ENCODE peak calls at places on chromosomes 16 and 17, in ten cellular contexts. B, F, L, J, I, P, T, M, R and K are unnamed samples.

GRCh38 chr16:66342294-66342900 is 24.1 kb upstream of the CDH5 start:
- DNase-seq in T (peak), F (no peak), B (no peak), J (no peak), R (peak), L (no peak), M (peak), P (no peak), I (no peak), K (no peak)

GRCh38 chr17:49487202-49487601 is 7.9 kb upstream of the NGFR start:
- DNase-seq in B (no peak), L (no peak), T (no peak), F (no peak), R (no peak), M (no peak), J (no peak), I (no peak), P (no peak), K (no peak)

GRCh38 chr16:67166035-67166882 is 1.7 kb downstream of the HSF4 start:
- DNase-seq in J (no peak), L (no peak), P (peak), M (no peak), F (no peak), I (no peak), T (no peak), R (no peak), B (no peak), K (no peak)

GRCh38 chr16:30901201-30902069 is 5.0 kb downstream of the CTF1 start:
- DNase-seq in I (no peak), J (no peak), F (no peak), B (no peak), P (no peak), L (no peak), R (no peak), M (peak), T (no peak), K (no peak)

GRCh38 chr16:35510701-35511100 is 2051.3 kb downstream of the TP53TG3F start:
- DNase-seq in B (no peak), I (no peak), J (no peak), T (no peak), F (no peak), M (no peak), L (no peak), R (no peak), P (no peak), K (no peak)

GRCh38 chr16:55212791-55213190 is 111.2 kb upstream of the IRX6 start:
- DNase-seq in M (no peak), T (no peak), B (no peak), L (no peak), P (no peak), F (no peak), I (no peak), J (no peak), R (no peak), K (no peak)

GRCh38 chr16:15457958-15458357 is 23.6 kb downstream of the BMERB1 start:
- DNase-seq in R (no peak), T (no peak), B (no peak), M (no peak), P (no peak), I (no peak), J (no peak), F (no peak), L (no peak), K (no peak)

GRCh38 chr17:77331161-77331864 is 190.5 kb downstream of the SEC14L1 start:
- DNase-seq in L (peak), P (peak), T (peak), F (peak), I (peak), R (peak), M (peak), B (peak), J (peak), K (peak)

GRCh38 chr16:83200005-83200779 is 573.4 kb downstream of the CDH13 start:
- DNase-seq in F (peak), R (no peak), L (no peak), M (peak), J (no peak), B (no peak), T (no peak), P (no peak), I (no peak), K (no peak)

GRCh38 chr17:7577327-7578199 is 1.9 kb upstream of the CD68 start:
- DNase-seq in M (no peak), F (no peak), J (no peak), P (no peak), T (no peak), R (no peak), B (no peak), I (no peak), L (no peak), K (no peak)

GRCh38 chr17:7574176-7574953 is 5.1 kb upstream of the CD68 start:
- DNase-seq in J (no peak), P (peak), M (no peak), F (peak), L (no peak), R (no peak), B (no peak), T (no peak), I (no peak), K (no peak)

GRCh38 chr17:7575959-7576358 is 3.5 kb upstream of the CD68 start:
- DNase-seq in P (no peak), B (no peak), T (no peak), J (no peak), L (no peak), M (no peak), R (no peak), F (no peak), I (no peak), K (no peak)

GRCh38 chr17:7575481-7575883 is 4.0 kb upstream of the CD68 start:
- DNase-seq in M (no peak), I (no peak), L (no peak), F (no peak), J (no peak), R (no peak), T (no peak), P (peak), B (no peak), K (no peak)

DNA sequence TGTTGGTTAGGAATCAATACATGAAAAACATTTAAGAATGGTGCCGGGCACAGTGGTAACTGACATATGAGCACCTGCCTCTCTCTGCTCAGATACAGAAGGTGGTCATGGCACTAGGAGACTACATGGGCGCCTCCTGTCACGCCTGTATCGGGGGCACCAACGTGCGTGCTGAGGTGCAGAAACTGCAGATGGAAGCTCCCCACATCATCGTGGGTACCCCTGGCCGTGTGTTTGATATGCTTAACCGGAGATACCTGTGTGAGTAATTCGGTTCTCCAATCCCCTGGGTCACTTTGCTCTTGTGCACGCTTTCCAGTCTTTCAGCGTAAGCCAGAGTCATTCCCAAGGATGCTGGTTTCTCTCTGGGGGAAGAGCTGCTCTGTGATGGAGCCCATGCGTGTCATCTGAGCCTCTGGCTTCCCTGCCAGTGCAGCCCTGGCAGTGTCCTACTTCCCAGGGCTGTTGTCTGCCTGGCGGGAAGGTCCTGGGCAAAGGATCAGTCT is 3.0 kb upstream of the CD68 start:
- DNase-seq in J (no peak), L (no peak), R (no peak), B (no peak), M (no peak), T (no peak), F (no peak), I (no peak), P (no peak), K (no peak)
- TF ChIP-seq POLR2A in J (no peak), L (no peak), R (peak), B (no peak), M (no peak), T (no peak), F (no peak), I (no peak), P (no peak), K (peak)

GRCh38 chr17:70169707-70170597 is 620 bp downstream of the KCNJ2 start:
- DNase-seq in T (no peak), P (peak), J (no peak), L (no peak), I (no peak), R (no peak), M (no peak), F (peak), B (no peak), K (no peak)

GRCh38 chr17:70168044-70168978 is 1.0 kb upstream of the KCNJ2 start:
- DNase-seq in P (peak), F (peak), I (peak), M (peak), B (peak), J (peak), L (peak), T (no peak), R (peak), K (peak)

GRCh38 chr17:70166571-70166970 is 2.8 kb upstream of the KCNJ2 start:
- DNase-seq in T (no peak), I (no peak), J (no peak), B (no peak), F (no peak), L (no peak), M (no peak), P (no peak), R (no peak), K (no peak)

GRCh38 chr17:70171159-70171558 is 1.8 kb downstream of the KCNJ2 start:
- DNase-seq in M (no peak), J (no peak), L (no peak), P (no peak), T (no peak), F (no peak), B (no peak), I (no peak), R (no peak), K (no peak)

DNA sequence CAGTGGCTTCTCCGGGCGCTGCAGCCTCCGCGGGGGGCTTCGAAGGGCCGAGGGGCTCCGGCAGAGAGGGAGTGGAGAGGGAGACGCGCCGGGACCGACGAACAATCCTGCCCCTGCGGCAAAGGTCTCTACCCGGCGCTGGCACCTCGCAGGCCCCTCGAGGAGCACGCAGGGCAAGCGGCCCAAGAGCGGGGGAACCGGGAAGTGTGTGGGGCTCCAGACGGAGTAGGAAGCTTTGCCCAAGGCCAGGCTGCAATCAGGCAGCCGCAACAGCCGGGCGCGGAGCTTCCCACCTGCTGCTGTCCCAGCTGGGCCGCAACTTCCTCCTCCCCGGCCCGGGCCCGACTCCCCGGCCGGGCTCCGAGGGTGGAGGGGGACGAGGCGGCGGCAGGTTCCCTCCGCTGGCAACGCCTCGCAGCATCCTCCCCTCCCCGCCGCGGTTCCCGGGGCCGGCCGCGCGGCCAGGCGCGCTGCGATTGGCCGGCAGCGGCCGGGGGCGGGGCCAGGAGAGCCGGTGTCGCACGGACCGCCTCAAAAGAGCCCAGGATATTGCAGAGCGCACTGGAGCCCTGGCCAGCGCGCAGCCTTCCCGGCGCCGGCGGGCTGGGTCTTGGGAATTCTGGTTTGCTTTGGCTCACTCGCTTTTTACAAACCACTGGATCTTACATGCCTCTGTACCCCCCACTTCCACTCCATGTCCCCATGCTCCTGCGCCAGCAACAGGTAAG is at the start of gene KCNJ2:
- DNase-seq in J (peak), F (peak), M (peak), L (peak), P (peak), I (peak), B (peak), T (peak), R (peak), K (peak)
- TF ChIP-seq POLR2A in J (peak), F (peak), M (peak), L (peak), P (peak), I (no peak), B (peak), T (no peak), R (peak), K (no peak)

DNA sequence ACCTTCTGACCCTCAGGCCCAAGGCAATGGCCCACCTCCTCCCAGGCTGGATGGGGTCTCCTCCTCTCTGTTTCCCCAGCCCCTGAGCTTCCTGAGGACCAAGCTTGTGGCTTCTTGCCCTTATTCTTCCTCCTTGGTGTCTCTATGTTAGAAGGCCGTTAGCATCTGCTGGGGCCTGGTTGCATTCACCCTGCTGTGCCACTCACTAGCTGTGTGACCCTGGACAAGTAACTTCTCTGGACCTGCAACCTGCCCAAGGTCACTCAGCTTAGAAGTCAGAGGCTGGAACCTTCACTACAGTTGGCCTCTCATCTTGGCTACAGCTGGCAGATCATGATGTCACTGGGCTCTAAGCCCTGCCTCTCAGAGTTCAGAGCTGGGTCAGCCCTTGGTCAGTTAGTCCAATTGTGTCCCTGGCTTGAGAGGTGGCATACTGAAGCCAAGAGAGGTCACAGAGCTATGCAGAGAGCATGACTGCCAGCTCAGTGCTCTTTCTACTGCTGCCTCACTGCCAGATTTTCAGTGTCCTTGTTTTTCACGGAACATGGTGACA is 3.0 kb downstream of the MT2A start:
- DNase-seq in I (no peak), J (peak), B (peak), P (peak), L (no peak), R (no peak), F (peak), M (peak), T (no peak), K (no peak)
- TF ChIP-seq POLR2A in I (no peak), J (peak), B (no peak), P (peak), L (no peak), R (no peak), F (no peak), M (no peak), T (no peak), K (no peak)

GRCh38 chr16:12551946-12552345 is 251.7 kb downstream of the CPPED1 start:
- DNase-seq in M (no peak), T (no peak), I (no peak), L (no peak), J (no peak), B (no peak), F (peak), R (no peak), P (no peak), K (no peak)
- TF ChIP-seq POLR2A in M (no peak), T (no peak), I (no peak), L (no peak), J (no peak), B (no peak), F (no peak), R (no peak), P (no peak), K (no peak)

DNA sequence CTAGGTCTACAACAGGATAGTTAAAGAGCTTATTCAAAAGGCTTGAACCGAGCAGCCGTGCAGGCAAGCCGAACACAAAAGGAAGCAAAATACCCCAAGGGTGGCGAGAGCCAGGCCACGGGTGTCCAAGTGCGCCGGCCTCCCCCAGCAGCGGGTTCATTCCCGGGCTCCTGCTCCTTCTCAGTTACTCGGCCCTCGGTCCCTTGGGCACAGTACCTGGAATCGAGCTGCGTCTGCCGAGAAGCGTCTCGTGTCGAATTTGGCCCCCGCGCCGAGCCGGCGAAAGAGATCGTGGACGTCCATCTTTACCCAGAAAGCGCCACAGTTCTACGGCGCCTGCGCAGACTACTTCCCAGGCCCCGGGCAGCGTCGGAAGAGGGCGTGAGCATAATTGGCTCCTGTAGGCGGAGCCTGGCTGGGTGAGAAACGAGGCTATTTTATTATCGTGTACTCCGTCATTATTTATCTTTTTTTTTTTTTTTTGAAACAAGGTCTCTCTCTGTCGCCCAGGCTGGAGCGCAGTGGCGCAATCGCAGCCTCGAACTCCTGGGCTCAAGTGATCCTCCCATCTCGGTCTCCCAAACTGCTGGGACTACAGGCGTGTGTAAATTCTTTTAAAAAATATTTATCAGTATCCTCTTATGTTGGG is at the start of gene DDX52:
- DNase-seq in J (peak), R (peak), M (peak), P (peak), I (peak), F (peak), B (peak), L (peak), T (peak), K (peak)
- TF ChIP-seq POLR2A in J (peak), R (peak), M (peak), P (peak), I (peak), F (peak), B (peak), L (peak), T (peak), K (peak)

DNA sequence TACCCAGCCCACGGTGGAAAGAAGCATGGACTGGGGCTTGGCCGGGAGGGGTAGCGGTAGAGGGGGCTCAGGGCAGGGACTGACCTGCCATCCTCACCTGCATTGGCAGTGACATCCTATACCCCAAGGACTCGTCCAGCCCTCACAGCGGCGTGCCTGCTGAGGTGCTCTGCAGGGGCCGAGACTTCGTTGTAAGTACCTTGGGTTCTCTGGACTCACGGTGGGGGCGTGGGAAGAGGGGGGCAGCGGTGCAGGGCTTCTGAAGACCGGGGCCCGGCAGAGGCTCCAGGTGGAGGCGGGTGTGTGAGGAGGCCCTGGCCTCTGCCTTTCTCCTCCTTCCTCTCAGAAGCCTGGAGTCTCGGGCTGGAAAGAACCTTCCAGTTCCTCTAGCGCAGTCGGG is 25.5 kb downstream of the POLR3E start:
- DNase-seq in T (no peak), B (no peak), R (no peak), M (no peak), P (no peak), J (no peak), I (peak), L (no peak), F (no peak), K (no peak)
- TF ChIP-seq POLR2A in T (no peak), B (no peak), R (no peak), M (no peak), P (no peak), J (no peak), I (no peak), L (no peak), F (no peak), K (no peak)

GRCh38 chr16:29806096-29806579 is at the start of gene MAZ:
- DNase-seq in P (peak), L (no peak), B (no peak), F (peak), I (peak), R (no peak), M (peak), J (no peak), T (peak), K (peak)

GRCh38 chr16:29806641-29807425 is 504 bp downstream of the MAZ start:
- DNase-seq in I (no peak), M (peak), J (peak), F (no peak), P (peak), R (no peak), L (peak), T (peak), B (peak), K (peak)

GRCh38 chr16:29809031-29809747 is 2.8 kb upstream of the PRRT2 start:
- DNase-seq in F (no peak), R (no peak), M (no peak), I (no peak), L (no peak), J (no peak), B (no peak), T (no peak), P (peak), K (no peak)

GRCh38 chr16:29808219-29808900 is 2.0 kb downstream of the MAZ start:
- DNase-seq in P (peak), J (no peak), M (no peak), F (no peak), I (no peak), T (no peak), B (no peak), L (no peak), R (no peak), K (no peak)

DNA sequence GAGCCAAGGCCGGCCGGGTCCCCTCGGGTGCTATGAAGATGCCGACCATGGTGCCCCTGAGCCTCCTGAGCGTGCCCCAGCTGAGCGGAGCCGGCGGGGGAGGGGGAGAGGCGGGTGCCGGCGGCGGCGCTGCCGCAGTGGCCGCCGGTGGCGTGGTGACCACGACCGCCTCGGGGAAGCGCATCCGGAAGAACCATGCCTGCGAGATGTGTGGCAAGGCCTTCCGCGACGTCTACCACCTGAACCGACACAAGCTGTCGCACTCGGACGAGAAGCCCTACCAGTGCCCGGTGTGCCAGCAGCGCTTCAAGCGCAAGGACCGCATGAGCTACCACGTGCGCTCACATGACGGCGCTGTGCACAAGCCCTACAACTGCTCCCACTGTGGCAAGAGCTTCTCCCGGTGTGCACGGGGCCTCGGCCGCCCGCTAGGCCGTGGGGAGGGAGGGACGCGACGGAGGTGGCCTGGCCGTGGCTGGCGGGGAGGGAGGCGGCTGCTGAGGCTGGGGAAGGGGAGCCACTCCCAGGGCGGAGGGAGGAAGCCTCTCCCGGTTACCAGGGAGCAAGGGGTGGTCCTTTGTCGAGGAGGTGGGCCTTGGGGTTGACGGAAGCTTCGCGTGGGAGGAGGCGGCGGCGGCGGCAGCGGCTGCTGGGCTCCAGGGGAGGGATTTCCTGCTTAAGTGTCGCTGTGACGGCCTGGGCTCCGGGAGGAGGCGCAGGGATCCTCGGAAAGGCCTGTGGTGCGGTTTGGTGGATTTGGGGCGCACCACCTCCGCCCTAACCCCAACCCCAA is 1.3 kb downstream of the MAZ start:
- DNase-seq in T (no peak), L (peak), P (peak), I (peak), M (peak), B (peak), F (peak), R (no peak), J (peak), K (peak)
- TF ChIP-seq POLR2A in T (peak), L (peak), P (peak), I (peak), M (peak), B (peak), F (no peak), R (no peak), J (peak), K (peak)

GRCh38 chr17:64750891-64751677 is 89.0 kb upstream of the SMURF2 start:
- DNase-seq in I (no peak), F (no peak), L (no peak), J (no peak), M (no peak), T (no peak), P (no peak), B (no peak), R (no peak), K (no peak)
- TF ChIP-seq POLR2A in I (no peak), F (no peak), L (no peak), J (no peak), M (no peak), T (no peak), P (no peak), B (no peak), R (no peak), K (no peak)